ENCODE peak calls at places on chromosomes 12 and 14, in five cellular contexts. One of them, this sample, is unnamed.

GRCh38 chr14:76985540-76986260 is 42.8 kb downstream of the IRF2BPL start:
- DNase-seq in AG04450: no peak
- DNase-seq in fibroblast of lung: no peak
- DNase-seq in GM06990: no peak
- DNase-seq in A549: peak
- DNase-seq in this sample: no peak

GRCh38 chr12:613996-614726 is 49.1 kb downstream of the NINJ2 start:
- DNase-seq in GM06990: peak
- DNase-seq in A549: no peak
- DNase-seq in AG04450: no peak
- DNase-seq in fibroblast of lung: no peak
- DNase-seq in this sample: no peak

GRCh38 chr14:71322660-71323250 is 415.5 kb downstream of the PCNX1 start:
- DNase-seq in fibroblast of lung: peak
- DNase-seq in GM06990: peak
- DNase-seq in A549: no peak
- DNase-seq in AG04450: no peak
- DNase-seq in this sample: peak

GRCh38 chr12:79624378-79624777 is 66.4 kb downstream of the PAWR start:
- DNase-seq in fibroblast of lung: peak
- DNase-seq in AG04450: peak
- DNase-seq in GM06990: no peak
- DNase-seq in A549: no peak
- DNase-seq in this sample: no peak

GRCh38 chr14:105041841-105042765 is 21.2 kb upstream of the CDCA4 start:
- DNase-seq in A549: no peak
- DNase-seq in GM06990: no peak
- DNase-seq in AG04450: no peak
- DNase-seq in fibroblast of lung: no peak
- DNase-seq in this sample: no peak

GRCh38 chr14:65637780-65638179 is 225.2 kb downstream of the FUT8 start:
- DNase-seq in A549: no peak
- DNase-seq in fibroblast of lung: no peak
- DNase-seq in GM06990: peak
- DNase-seq in AG04450: no peak
- DNase-seq in this sample: peak

GRCh38 chr12:67669925-67670631 is 21.5 kb downstream of the DYRK2 start:
- DNase-seq in A549: no peak
- DNase-seq in AG04450: no peak
- DNase-seq in fibroblast of lung: no peak
- DNase-seq in GM06990: no peak
- DNase-seq in this sample: no peak

GRCh38 chr14:59944909-59945308 is 25.0 kb downstream of the LRRC9 start:
- DNase-seq in GM06990: no peak
- DNase-seq in A549: no peak
- DNase-seq in fibroblast of lung: no peak
- DNase-seq in AG04450: no peak
- DNase-seq in this sample: no peak

GRCh38 chr12:22684526-22685118 is 59.7 kb downstream of the ETNK1 start:
- DNase-seq in AG04450: no peak
- DNase-seq in A549: no peak
- DNase-seq in GM06990: peak
- DNase-seq in fibroblast of lung: peak
- DNase-seq in this sample: no peak

GRCh38 chr12:110379201-110379600 is 24.3 kb downstream of the ANAPC7 start:
- DNase-seq in fibroblast of lung: no peak
- DNase-seq in AG04450: no peak
- DNase-seq in GM06990: no peak
- DNase-seq in A549: no peak
- DNase-seq in this sample: no peak

GRCh38 chr14:89393346-89393745 is 23.7 kb downstream of the FOXN3 start:
- DNase-seq in fibroblast of lung: no peak
- DNase-seq in GM06990: no peak
- DNase-seq in AG04450: no peak
- DNase-seq in A549: no peak
- DNase-seq in this sample: no peak

GRCh38 chr12:3333583-3333982 is 157.4 kb upstream of the PRMT8 start:
- DNase-seq in AG04450: no peak
- DNase-seq in A549: peak
- DNase-seq in fibroblast of lung: no peak
- DNase-seq in GM06990: no peak
- DNase-seq in this sample: no peak

GRCh38 chr12:16730772-16731171 is 124.8 kb upstream of the LMO3 start:
- DNase-seq in AG04450: no peak
- DNase-seq in fibroblast of lung: no peak
- DNase-seq in GM06990: no peak
- DNase-seq in A549: no peak
- DNase-seq in this sample: no peak

GRCh38 chr12:24902521-24903304 is 46.2 kb downstream of the BCAT1 start:
- DNase-seq in fibroblast of lung: peak
- DNase-seq in GM06990: peak
- DNase-seq in A549: no peak
- DNase-seq in AG04450: no peak
- DNase-seq in this sample: peak

GRCh38 chr14:75793806-75794205 is 132.8 kb downstream of the TTLL5 start:
- DNase-seq in GM06990: no peak
- DNase-seq in A549: no peak
- DNase-seq in AG04450: no peak
- DNase-seq in fibroblast of lung: peak
- DNase-seq in this sample: no peak

DNA sequence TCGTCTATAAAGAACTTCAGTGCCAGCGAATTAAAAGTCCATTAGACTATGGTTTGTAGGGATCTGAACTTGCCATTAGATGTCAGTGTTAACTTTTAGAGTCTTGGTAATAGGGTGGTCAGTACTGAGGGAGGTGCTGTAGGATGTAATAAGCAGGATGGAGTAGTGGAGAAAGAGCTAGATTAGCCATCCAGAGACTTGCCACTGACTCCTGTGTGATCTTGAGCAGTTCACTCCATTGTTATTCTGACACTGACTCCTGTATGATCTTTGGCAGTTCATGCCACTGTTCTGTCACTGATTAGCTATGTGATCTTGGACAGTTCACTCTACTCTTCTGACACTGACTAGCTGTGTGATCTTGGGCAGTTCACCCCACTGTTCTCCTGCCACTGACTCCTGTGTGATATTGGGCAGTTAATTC is 133.6 kb downstream of the TTLL5 start:
- DNase-seq in fibroblast of lung: peak
- DNase-seq in GM06990: no peak
- DNase-seq in AG04450: peak
- DNase-seq in A549: no peak
- DNase-seq in this sample: no peak
- TF ChIP-seq CTCF in fibroblast of lung: peak
- TF ChIP-seq CTCF in GM06990: no peak
- TF ChIP-seq CTCF in AG04450: peak
- TF ChIP-seq CTCF in A549: peak
- TF ChIP-seq CTCF in this sample: peak

DNA sequence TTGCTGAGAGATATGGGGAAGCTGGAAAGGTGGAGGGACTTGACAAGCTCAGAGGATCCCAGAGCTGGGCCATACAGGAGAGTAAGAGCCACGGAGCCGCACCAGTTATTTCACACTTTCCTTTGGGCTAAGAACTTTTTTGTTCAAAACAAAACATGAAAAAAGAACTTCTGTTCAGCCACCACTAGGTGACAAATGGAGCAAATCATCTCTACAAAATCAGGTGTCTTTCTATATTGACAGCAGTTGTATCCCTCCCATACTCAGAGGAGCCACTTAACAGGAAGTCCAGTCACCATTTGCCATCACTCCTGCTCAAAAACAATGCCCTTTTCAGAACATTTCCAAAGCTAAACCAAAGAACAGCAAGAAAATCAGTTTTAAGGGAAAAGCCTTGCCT is 70.3 kb upstream of the DBX2 start:
- DNase-seq in fibroblast of lung: no peak
- DNase-seq in A549: no peak
- DNase-seq in GM06990: no peak
- DNase-seq in AG04450: no peak
- DNase-seq in this sample: no peak
- TF ChIP-seq CTCF in fibroblast of lung: no peak
- TF ChIP-seq CTCF in A549: no peak
- TF ChIP-seq CTCF in GM06990: peak
- TF ChIP-seq CTCF in AG04450: peak
- TF ChIP-seq CTCF in this sample: no peak

GRCh38 chr14:22226381-22226780 is 362.6 kb downstream of the DAD1 start:
- DNase-seq in GM06990: peak
- DNase-seq in fibroblast of lung: no peak
- DNase-seq in AG04450: no peak
- DNase-seq in A549: no peak
- DNase-seq in this sample: no peak

GRCh38 chr14:22225526-22226133 is 363.4 kb downstream of the DAD1 start:
- DNase-seq in AG04450: peak
- DNase-seq in fibroblast of lung: peak
- DNase-seq in GM06990: no peak
- DNase-seq in A549: no peak
- DNase-seq in this sample: no peak

GRCh38 chr14:22218729-22219128 is 370.3 kb downstream of the DAD1 start:
- DNase-seq in AG04450: no peak
- DNase-seq in fibroblast of lung: no peak
- DNase-seq in GM06990: no peak
- DNase-seq in A549: no peak
- DNase-seq in this sample: no peak

GRCh38 chr14:22220427-22220826 is 368.6 kb downstream of the DAD1 start:
- DNase-seq in fibroblast of lung: peak
- DNase-seq in GM06990: no peak
- DNase-seq in A549: no peak
- DNase-seq in AG04450: peak
- DNase-seq in this sample: no peak

GRCh38 chr14:22221508-22221907 is 367.5 kb downstream of the DAD1 start:
- DNase-seq in AG04450: no peak
- DNase-seq in GM06990: no peak
- DNase-seq in fibroblast of lung: peak
- DNase-seq in A549: peak
- DNase-seq in this sample: peak
- TF ChIP-seq CTCF in AG04450: peak
- TF ChIP-seq CTCF in GM06990: peak
- TF ChIP-seq CTCF in fibroblast of lung: peak
- TF ChIP-seq CTCF in A549: peak
- TF ChIP-seq CTCF in this sample: peak

DNA sequence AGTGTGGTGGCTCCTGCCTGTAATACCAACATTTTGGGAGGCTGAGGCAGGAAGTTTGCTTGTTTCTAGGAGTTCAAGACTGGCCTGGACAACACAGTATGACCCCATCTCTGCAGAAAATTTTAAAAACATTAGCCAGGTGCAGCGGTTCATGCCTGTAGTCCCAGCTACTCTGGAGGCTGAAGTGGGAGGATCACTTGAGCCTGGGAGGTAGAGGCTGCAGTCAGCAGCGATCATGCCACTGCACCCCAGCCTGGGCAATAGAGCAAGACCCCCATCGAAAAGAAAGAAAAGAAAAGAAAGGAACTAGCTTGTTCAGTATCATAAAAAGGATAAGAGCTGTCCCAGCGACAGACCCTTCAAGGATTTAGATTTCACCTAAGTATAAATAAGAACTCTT is 18.1 kb upstream of the PWP1 start:
- DNase-seq in fibroblast of lung: no peak
- DNase-seq in GM06990: no peak
- DNase-seq in AG04450: no peak
- DNase-seq in A549: no peak
- DNase-seq in this sample: no peak
- TF ChIP-seq CTCF in fibroblast of lung: no peak
- TF ChIP-seq CTCF in GM06990: no peak
- TF ChIP-seq CTCF in AG04450: no peak
- TF ChIP-seq CTCF in A549: no peak
- TF ChIP-seq CTCF in this sample: no peak

DNA sequence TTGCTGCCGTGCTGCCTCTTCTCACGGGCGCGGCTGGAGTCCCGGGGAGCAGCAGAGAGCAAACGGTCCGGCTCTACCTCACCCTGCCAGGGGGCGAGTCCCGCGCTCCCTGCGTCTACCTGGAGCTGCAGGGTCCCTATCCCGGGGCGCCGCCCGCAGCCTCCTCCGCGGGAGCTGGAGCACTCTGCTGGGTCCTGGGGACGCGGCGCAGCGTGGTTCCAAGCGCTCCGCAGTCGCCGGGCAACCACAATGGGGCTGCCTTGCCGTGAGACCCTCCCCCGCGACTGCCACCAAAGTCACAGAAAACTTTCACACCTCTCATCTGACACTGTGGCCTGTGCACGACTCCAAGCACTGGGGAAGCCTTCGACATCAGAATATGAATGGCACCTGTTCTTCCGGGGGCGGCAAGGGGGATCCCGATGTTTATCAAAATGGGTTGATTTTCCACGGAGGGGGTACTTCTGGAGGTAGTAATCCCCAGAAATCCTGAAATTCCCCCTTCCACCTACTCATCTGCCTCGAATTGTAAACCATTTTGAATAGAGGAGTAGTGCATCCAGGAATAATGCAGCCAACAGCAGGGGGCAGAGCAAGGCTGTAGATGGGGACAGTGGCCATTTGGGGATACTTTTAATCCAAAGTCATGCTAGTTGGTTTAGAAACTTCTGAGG is at the start of gene C12orf42:
- DNase-seq in AG04450: no peak
- DNase-seq in GM06990: peak
- DNase-seq in fibroblast of lung: peak
- DNase-seq in A549: peak
- DNase-seq in this sample: peak
- TF ChIP-seq CTCF in AG04450: peak
- TF ChIP-seq CTCF in GM06990: peak
- TF ChIP-seq CTCF in fibroblast of lung: peak
- TF ChIP-seq CTCF in A549: peak
- TF ChIP-seq CTCF in this sample: peak

GRCh38 chr12:89861086-89861485 is 152.4 kb upstream of the ATP2B1 start:
- DNase-seq in A549: no peak
- DNase-seq in fibroblast of lung: no peak
- DNase-seq in AG04450: no peak
- DNase-seq in GM06990: no peak
- DNase-seq in this sample: no peak

GRCh38 chr12:89859513-89860220 is 151.0 kb upstream of the ATP2B1 start:
- DNase-seq in fibroblast of lung: no peak
- DNase-seq in A549: no peak
- DNase-seq in AG04450: no peak
- DNase-seq in GM06990: no peak
- DNase-seq in this sample: no peak

GRCh38 chr12:89856431-89856830 is 147.8 kb upstream of the ATP2B1 start:
- DNase-seq in fibroblast of lung: peak
- DNase-seq in AG04450: no peak
- DNase-seq in A549: no peak
- DNase-seq in GM06990: peak
- DNase-seq in this sample: peak

GRCh38 chr12:89857652-89858274 is 149.1 kb upstream of the ATP2B1 start:
- DNase-seq in AG04450: no peak
- DNase-seq in fibroblast of lung: no peak
- DNase-seq in GM06990: peak
- DNase-seq in A549: no peak
- DNase-seq in this sample: no peak

GRCh38 chr12:89858718-89859117 is 150.1 kb upstream of the ATP2B1 start:
- DNase-seq in fibroblast of lung: no peak
- DNase-seq in AG04450: no peak
- DNase-seq in GM06990: no peak
- DNase-seq in A549: no peak
- DNase-seq in this sample: no peak
- TF ChIP-seq CTCF in fibroblast of lung: no peak
- TF ChIP-seq CTCF in AG04450: no peak
- TF ChIP-seq CTCF in GM06990: no peak
- TF ChIP-seq CTCF in A549: no peak
- TF ChIP-seq CTCF in this sample: no peak

GRCh38 chr14:95979339-95980042 is 59.7 kb upstream of the C14orf132 start:
- DNase-seq in A549: no peak
- DNase-seq in fibroblast of lung: no peak
- DNase-seq in AG04450: no peak
- DNase-seq in GM06990: no peak
- DNase-seq in this sample: no peak
- TF ChIP-seq CTCF in A549: no peak
- TF ChIP-seq CTCF in fibroblast of lung: no peak
- TF ChIP-seq CTCF in AG04450: peak
- TF ChIP-seq CTCF in GM06990: peak
- TF ChIP-seq CTCF in this sample: peak